ENCODE peak calls at places on chromosomes 7 and 10, in eight cellular contexts. Q is OCI-LY7, B is left cardiac atrium, I is GM04504, W is NCI-H2029, G is HCT116, A is lung, Y is pons. J is an unnamed sample.

GRCh38 chr7:99008921-99009530 is 130.7 kb downstream of the TRRAP start:
- DNase-seq in Q (no peak), B (no peak), I (no peak), A (no peak), W (no peak), Y (no peak), G (no peak), J (no peak)

GRCh38 chr7:134315679-134316538 is 821 bp downstream of the SLC35B4 start:
- DNase-seq in W (no peak), Q (peak), Y (peak), G (no peak), I (no peak), A (peak), B (no peak), J (no peak)

GRCh38 chr7:101606176-101606923 is 22.7 kb downstream of the MYL10 start:
- DNase-seq in B (no peak), Y (no peak), W (no peak), G (no peak), A (no peak), I (no peak), Q (no peak), J (no peak)

GRCh38 chr10:5508161-5508604 is 8.8 kb upstream of the CALML5 start:
- DNase-seq in G (no peak), I (no peak), Q (no peak), A (no peak), B (no peak), Y (no peak), W (no peak), J (no peak)

GRCh38 chr7:55502988-55503514 is 69.3 kb downstream of the VOPP1 start:
- DNase-seq in Y (no peak), G (no peak), Q (peak), I (no peak), B (no peak), W (no peak), A (no peak), J (peak)

GRCh38 chr10:125646311-125646710 is 36.7 kb downstream of the TEX36 start:
- DNase-seq in Q (no peak), B (no peak), I (no peak), W (no peak), A (no peak), G (no peak), Y (no peak), J (no peak)

GRCh38 chr7:45924283-45924682 is 3.2 kb upstream of the IGFBP3 start:
- DNase-seq in B (no peak), A (no peak), W (no peak), Q (no peak), I (peak), G (no peak), Y (no peak), J (no peak)

GRCh38 chr10:16999665-17000451 is 129.8 kb downstream of the CUBN start:
- DNase-seq in G (no peak), A (no peak), Q (no peak), Y (no peak), B (no peak), W (no peak), I (no peak), J (no peak)

GRCh38 chr7:82839063-82839462 is 323.6 kb downstream of the PCLO start:
- DNase-seq in B (no peak), Q (no peak), A (no peak), G (no peak), I (no peak), W (no peak), Y (no peak), J (no peak)

GRCh38 chr7:17900464-17900863 is 39.8 kb downstream of the SNX13 start:
- DNase-seq in G (no peak), W (no peak), A (no peak), B (no peak), Q (no peak), I (no peak), Y (no peak), J (no peak)

GRCh38 chr10:71799112-71799511 is 25.8 kb upstream of the VSIR start:
- DNase-seq in B (no peak), W (no peak), Q (no peak), Y (no peak), A (no peak), I (no peak), G (no peak), J (no peak)

GRCh38 chr10:97134202-97134601 is 51.6 kb downstream of the SLIT1 start:
- DNase-seq in W (no peak), G (no peak), A (no peak), Y (no peak), I (no peak), B (no peak), Q (no peak), J (peak)

GRCh38 chr10:86333813-86334514 is 32.6 kb downstream of the GRID1 start:
- DNase-seq in Q (no peak), Y (no peak), I (no peak), G (no peak), W (peak), B (no peak), A (no peak), J (peak)

GRCh38 chr7:81956520-81956919 is 186.7 kb upstream of the HGF start:
- DNase-seq in A (no peak), Y (peak), I (peak), G (peak), W (peak), Q (peak), B (no peak), J (no peak)

GRCh38 chr10:119691726-119692125 is 34.1 kb upstream of the INPP5F start:
- DNase-seq in I (no peak), Q (no peak), W (no peak), B (no peak), Y (no peak), A (no peak), G (no peak), J (no peak)

GRCh38 chr10:11205026-11205772 is 187.5 kb downstream of the CELF2 start:
- DNase-seq in B (no peak), G (no peak), Q (no peak), Y (no peak), I (no peak), W (no peak), A (no peak), J (no peak)

GRCh38 chr7:18117482-18117881 is 89.8 kb upstream of the PRPS1L1 start:
- DNase-seq in W (no peak), B (no peak), Y (no peak), A (no peak), Q (no peak), G (no peak), I (no peak), J (no peak)

GRCh38 chr10:19762026-19762425 is 54.2 kb upstream of the PLXDC2 start:
- DNase-seq in W (no peak), B (no peak), Y (no peak), G (no peak), I (no peak), A (no peak), Q (no peak), J (no peak)

GRCh38 chr7:146119016-146119415 is 2.4 kb downstream of the CNTNAP2 start:
- DNase-seq in Y (no peak), I (no peak), W (peak), Q (no peak), A (no peak), B (no peak), G (no peak), J (no peak)

GRCh38 chr10:43685744-43686143 is 37.1 kb upstream of the ZNF32 start:
- DNase-seq in B (no peak), Y (no peak), I (no peak), G (no peak), W (no peak), Q (no peak), A (no peak), J (no peak)

GRCh38 chr7:105086850-105087249 is 72.8 kb downstream of the KMT2E start:
- DNase-seq in Y (no peak), A (no peak), Q (no peak), I (no peak), B (no peak), G (no peak), W (no peak), J (no peak)

GRCh38 chr7:128405345-128406146 is 4.2 kb downstream of the IMPDH1 start:
- DNase-seq in W (peak), I (no peak), Q (peak), B (peak), G (no peak), A (peak), Y (no peak), J (peak)

GRCh38 chr10:29297678-29298077 is 8.8 kb downstream of the LYZL1 start:
- DNase-seq in I (no peak), W (no peak), B (no peak), A (no peak), G (peak), Q (no peak), Y (no peak), J (no peak)

GRCh38 chr10:1454428-1454827 is 282.9 kb downstream of the ADARB2 start:
- DNase-seq in Y (no peak), Q (peak), I (no peak), W (peak), B (no peak), A (no peak), G (no peak), J (no peak)

J was measured in NCI-H1092.